ENCODE peak calls at places on chromosomes 13 and 19, in ten cellular contexts. K, W, F, Q, E, T, M, P, J and U are unnamed samples.

GRCh38 chr19:5994407-5995165 is 16.6 kb upstream of the RANBP3 start:
- DNase-seq in K (no peak), W (no peak), F (no peak), Q (no peak), E (no peak), T (no peak), M (no peak), P (no peak), J (no peak), U (no peak)

GRCh38 chr19:31256601-31256990 is 92.6 kb downstream of the TSHZ3 start:
- DNase-seq in K (no peak), W (no peak), F (no peak), Q (no peak), E (no peak), T (no peak), M (no peak), P (no peak), J (no peak), U (no peak)

GRCh38 chr19:3531716-3532115 is 7.3 kb upstream of the TEKTIP1 start:
- DNase-seq in K (no peak), W (no peak), F (no peak), Q (no peak), E (no peak), T (no peak), M (no peak), P (no peak), J (no peak), U (no peak)

GRCh38 chr19:3075605-3076431 is 13.5 kb upstream of the TLE5 start:
- DNase-seq in K (no peak), W (no peak), F (peak), Q (peak), E (no peak), T (no peak), M (no peak), P (no peak), J (peak), U (peak)

GRCh38 chr19:19152668-19153384 is 14.5 kb upstream of the TMEM161A start:
- DNase-seq in K (no peak), W (no peak), F (no peak), Q (no peak), E (no peak), T (no peak), M (no peak), P (no peak), J (no peak), U (no peak)

GRCh38 chr13:61695147-61695546 is 279.5 kb upstream of the PCDH20 start:
- DNase-seq in K (no peak), W (no peak), F (no peak), Q (no peak), E (peak), T (no peak), M (no peak), P (peak), J (no peak), U (no peak)

GRCh38 chr13:102901615-102902305 is 55.9 kb downstream of the ERCC5 start:
- DNase-seq in K (no peak), W (no peak), F (no peak), Q (no peak), E (no peak), T (no peak), M (no peak), P (no peak), J (no peak), U (no peak)

GRCh38 chr13:112928958-112929777 is 39.8 kb upstream of the MCF2L start:
- DNase-seq in K (no peak), W (peak), F (peak), Q (peak), E (no peak), T (no peak), M (no peak), P (no peak), J (no peak), U (no peak)

GRCh38 chr19:19217110-19217509 is 5.4 kb downstream of the NCAN start:
- DNase-seq in K (no peak), W (no peak), F (no peak), Q (no peak), E (peak), T (no peak), M (no peak), P (peak), J (no peak), U (no peak)

GRCh38 chr19:7408251-7408650 is 59.5 kb downstream of the ARHGEF18 start:
- DNase-seq in K (no peak), W (no peak), F (no peak), Q (no peak), E (no peak), T (no peak), M (no peak), P (no peak), J (no peak), U (no peak)

GRCh38 chr13:44523176-44524017 is 52.7 kb downstream of the TSC22D1 start:
- DNase-seq in K (no peak), W (no peak), F (no peak), Q (peak), E (peak), T (no peak), M (no peak), P (peak), J (no peak), U (no peak)

GRCh38 chr19:30854207-30854606 is 482.0 kb downstream of the ZNF536 start:
- DNase-seq in K (no peak), W (no peak), F (no peak), Q (no peak), E (no peak), T (no peak), M (no peak), P (no peak), J (no peak), U (no peak)

GRCh38 chr13:35599385-35599784 is 122.9 kb upstream of the MAB21L1 start:
- DNase-seq in K (no peak), W (no peak), F (no peak), Q (no peak), E (no peak), T (no peak), M (no peak), P (no peak), J (no peak), U (no peak)

GRCh38 chr19:7349961-7350711 is 1.4 kb downstream of the ARHGEF18 start:
- DNase-seq in K (no peak), W (no peak), F (no peak), Q (no peak), E (no peak), T (no peak), M (no peak), P (no peak), J (no peak), U (no peak)

GRCh38 chr19:1837222-1837565 is 11.1 kb downstream of the REXO1 start:
- DNase-seq in K (no peak), W (no peak), F (no peak), Q (no peak), E (no peak), T (no peak), M (no peak), P (no peak), J (no peak), U (no peak)

GRCh38 chr13:41916173-41916954 is 44.5 kb downstream of the VWA8 start:
- DNase-seq in K (no peak), W (no peak), F (no peak), Q (no peak), E (no peak), T (no peak), M (no peak), P (no peak), J (no peak), U (no peak)

GRCh38 chr19:55257461-55258411 is 1.1 kb downstream of the PPP6R1 start:
- DNase-seq in K (peak), W (no peak), F (peak), Q (no peak), E (no peak), T (no peak), M (no peak), P (no peak), J (no peak), U (no peak)

GRCh38 chr13:110812111-110812868 is 98.8 kb downstream of the ING1 start:
- DNase-seq in K (peak), W (peak), F (no peak), Q (no peak), E (no peak), T (no peak), M (no peak), P (no peak), J (no peak), U (no peak)

GRCh38 chr13:20633802-20634201 is 66.8 kb downstream of the IFT88 start:
- DNase-seq in K (no peak), W (no peak), F (no peak), Q (no peak), E (no peak), T (no peak), M (no peak), P (no peak), J (no peak), U (no peak)

GRCh38 chr13:43804461-43805070 is 17.8 kb upstream of the ENOX1 start:
- DNase-seq in K (no peak), W (no peak), F (no peak), Q (peak), E (peak), T (no peak), M (no peak), P (peak), J (no peak), U (no peak)

GRCh38 chr13:66926851-66927524 is 303.1 kb downstream of the PCDH9 start:
- DNase-seq in K (no peak), W (no peak), F (no peak), Q (no peak), E (no peak), T (no peak), M (no peak), P (peak), J (no peak), U (no peak)

GRCh38 chr13:28630864-28631263 is 28.1 kb upstream of the POMP start:
- DNase-seq in K (no peak), W (no peak), F (no peak), Q (no peak), E (no peak), T (no peak), M (no peak), P (no peak), J (no peak), U (no peak)

GRCh38 chr13:46679369-46680180 is 117.4 kb downstream of the ESD start:
- DNase-seq in K (no peak), W (no peak), F (no peak), Q (no peak), E (no peak), T (peak), M (peak), P (no peak), J (no peak), U (no peak)

GRCh38 chr19:2171349-2172145 is 7.8 kb downstream of the DOT1L start:
- DNase-seq in K (no peak), W (no peak), F (no peak), Q (peak), E (no peak), T (no peak), M (no peak), P (no peak), J (no peak), U (peak)

GRCh38 chr13:82827704-82828103 is 1054.6 kb downstream of the SLITRK1 start:
- DNase-seq in K (no peak), W (no peak), F (no peak), Q (no peak), E (no peak), T (no peak), M (no peak), P (no peak), J (no peak), U (no peak)

GRCh38 chr19:33438016-33438671 is 64.6 kb downstream of the CEBPG start:
- DNase-seq in K (no peak), W (no peak), F (no peak), Q (no peak), E (no peak), T (no peak), M (peak), P (no peak), J (peak), U (no peak)

GRCh38 chr13:107743523-107743922 is 471.8 kb downstream of the LIG4 start:
- DNase-seq in K (no peak), W (no peak), F (no peak), Q (no peak), E (no peak), T (no peak), M (no peak), P (no peak), J (no peak), U (no peak)

GRCh38 chr19:16524991-16525734 is 17.1 kb downstream of the CHERP start:
- DNase-seq in K (no peak), W (no peak), F (no peak), Q (no peak), E (no peak), T (no peak), M (no peak), P (no peak), J (no peak), U (no peak)

GRCh38 chr13:105773887-105774538 is 761.4 kb downstream of the EFNB2 start:
- DNase-seq in K (no peak), W (no peak), F (no peak), Q (no peak), E (peak), T (no peak), M (no peak), P (peak), J (no peak), U (no peak)

GRCh38 chr19:38640368-38640767 is 7.1 kb upstream of the ACTN4 start:
- DNase-seq in K (no peak), W (no peak), F (no peak), Q (no peak), E (no peak), T (no peak), M (no peak), P (no peak), J (no peak), U (no peak)

GRCh38 chr19:33639034-33639681 is 17.4 kb downstream of the CHST8 start:
- DNase-seq in K (peak), W (no peak), F (no peak), Q (no peak), E (no peak), T (no peak), M (no peak), P (no peak), J (no peak), U (no peak)

GRCh38 chr19:1883784-1884183 is 1.5 kb downstream of the ABHD17A start:
- DNase-seq in K (no peak), W (no peak), F (no peak), Q (no peak), E (no peak), T (no peak), M (no peak), P (no peak), J (no peak), U (no peak)

GRCh38 chr13:44158741-44159632 is 214.6 kb upstream of the SERP2 start:
- DNase-seq in K (no peak), W (no peak), F (no peak), Q (no peak), E (no peak), T (no peak), M (peak), P (no peak), J (no peak), U (no peak)

GRCh38 chr13:111955412-111955769 is 111.6 kb upstream of the SOX1 start:
- DNase-seq in K (peak), W (peak), F (no peak), Q (no peak), E (no peak), T (no peak), M (no peak), P (no peak), J (no peak), U (peak)

GRCh38 chr13:75544681-75545333 is 4.8 kb upstream of the UCHL3 start:
- DNase-seq in K (no peak), W (no peak), F (no peak), Q (no peak), E (no peak), T (no peak), M (no peak), P (peak), J (no peak), U (no peak)

GRCh38 chr13:24495151-24495729 is 17.3 kb downstream of the PARP4 start:
- DNase-seq in K (no peak), W (no peak), F (no peak), Q (no peak), E (no peak), T (no peak), M (no peak), P (no peak), J (no peak), U (no peak)

GRCh38 chr19:575527-576506 is 3.4 kb downstream of the BSG start:
- DNase-seq in K (no peak), W (no peak), F (peak), Q (peak), E (no peak), T (peak), M (peak), P (no peak), J (peak), U (peak)

GRCh38 chr13:95644611-95645052 is at the start of gene DZIP1:
- DNase-seq in K (peak), W (peak), F (peak), Q (peak), E (no peak), T (peak), M (peak), P (peak), J (peak), U (peak)
- TF ChIP-seq POLR2A in K (no peak), W (no peak), F (peak), Q (peak), E (no peak), T (peak), M (no peak), P (peak), J (peak), U (no peak)

GRCh38 chr13:32031025-32031814 is at the start of gene FRY:
- DNase-seq in K (peak), W (peak), F (peak), Q (peak), E (peak), T (peak), M (peak), P (peak), J (peak), U (peak)
- TF ChIP-seq POLR2A in K (no peak), W (no peak), F (no peak), Q (no peak), E (no peak), T (peak), M (no peak), P (no peak), J (peak), U (no peak)

DNA sequence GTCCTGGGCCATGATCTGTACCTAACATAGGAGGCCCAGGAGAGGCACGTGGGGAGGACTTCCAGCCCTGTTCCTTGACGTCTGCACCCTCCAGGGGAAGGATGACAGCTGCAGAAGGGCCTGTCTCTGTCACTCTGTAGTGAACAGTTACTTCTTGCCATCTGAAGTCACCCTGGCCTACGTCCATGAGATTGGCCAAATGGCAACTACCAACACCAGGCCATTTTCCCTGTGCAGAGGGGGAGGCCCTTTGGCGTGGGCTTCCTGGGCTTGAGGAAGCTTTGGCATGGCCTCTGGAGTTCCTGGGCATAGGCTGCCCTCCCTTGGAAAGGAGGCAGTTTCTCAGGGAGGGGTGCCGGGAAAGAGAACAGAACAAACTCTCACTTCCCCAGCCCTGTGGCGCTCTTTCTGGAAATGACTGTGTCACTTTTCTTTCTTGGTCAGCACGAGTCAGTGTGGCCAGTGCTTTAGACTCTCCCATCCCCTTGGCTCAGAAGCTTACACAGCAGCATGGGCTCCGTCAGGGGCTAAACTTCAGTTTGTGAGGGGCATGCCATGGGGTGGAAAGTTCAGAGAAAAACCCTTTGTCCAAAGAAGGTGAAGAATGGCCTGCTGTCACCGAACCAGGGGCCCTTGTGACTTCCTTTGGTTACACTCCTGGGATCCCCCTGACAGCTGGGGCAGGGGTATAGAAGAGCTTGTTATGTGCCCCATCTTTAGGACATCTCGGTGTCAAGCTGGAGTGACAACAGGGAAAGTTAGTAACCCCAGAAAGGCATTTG is 5.3 kb downstream of the CARM1 start:
- DNase-seq in K (no peak), W (no peak), F (no peak), Q (peak), E (no peak), T (no peak), M (no peak), P (no peak), J (peak), U (no peak)
- TF ChIP-seq POLR2A in K (no peak), W (no peak), F (no peak), Q (no peak), E (no peak), T (no peak), M (no peak), P (no peak), J (no peak), U (no peak)

GRCh38 chr19:14470031-14470876 is 4.9 kb downstream of the PTGER1 start:
- DNase-seq in K (no peak), W (no peak), F (no peak), Q (no peak), E (no peak), T (no peak), M (no peak), P (no peak), J (no peak), U (no peak)

GRCh38 chr19:14463747-14464146 is 11.4 kb downstream of the PTGER1 start:
- DNase-seq in K (no peak), W (no peak), F (no peak), Q (no peak), E (no peak), T (no peak), M (no peak), P (no peak), J (no peak), U (no peak)

GRCh38 chr19:14467391-14467790 is 7.8 kb downstream of the PTGER1 start:
- DNase-seq in K (no peak), W (no peak), F (no peak), Q (no peak), E (no peak), T (no peak), M (no peak), P (no peak), J (no peak), U (no peak)

GRCh38 chr19:14471436-14472187 is 3.5 kb downstream of the PTGER1 start:
- DNase-seq in K (no peak), W (no peak), F (no peak), Q (no peak), E (no peak), T (no peak), M (no peak), P (no peak), J (no peak), U (no peak)

DNA sequence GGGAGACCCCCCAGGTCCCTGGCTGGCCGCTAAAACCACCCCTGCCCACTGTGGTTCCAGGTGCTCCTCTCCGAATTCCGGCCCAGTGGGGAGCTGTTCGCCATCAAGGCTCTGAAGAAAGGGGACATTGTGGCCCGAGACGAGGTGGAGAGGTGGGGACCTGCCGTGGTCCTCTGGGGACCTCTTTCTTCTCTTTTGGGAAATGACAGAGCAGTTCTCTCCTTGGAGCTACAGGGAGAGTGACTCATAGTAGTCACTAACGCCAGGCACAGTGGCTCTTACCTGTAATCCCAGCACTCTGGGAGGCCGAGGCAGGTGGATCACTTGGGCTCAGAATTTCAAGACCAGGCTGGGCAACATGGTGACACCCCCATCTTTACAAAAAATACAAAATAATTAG is 7.3 kb downstream of the PTGER1 start:
- DNase-seq in K (no peak), W (no peak), F (no peak), Q (no peak), E (no peak), T (no peak), M (no peak), P (no peak), J (no peak), U (no peak)
- TF ChIP-seq POLR2A in K (no peak), W (no peak), F (no peak), Q (no peak), E (no peak), T (no peak), M (no peak), P (no peak), J (no peak), U (no peak)

GRCh38 chr19:14409157-14410053 is 9.7 kb downstream of the DDX39A start:
- DNase-seq in K (no peak), W (no peak), F (no peak), Q (no peak), E (no peak), T (no peak), M (no peak), P (no peak), J (no peak), U (no peak)
- TF ChIP-seq POLR2A in K (no peak), W (no peak), F (no peak), Q (no peak), E (no peak), T (no peak), M (no peak), P (no peak), J (no peak), U (no peak)

GRCh38 chr13:53200075-53200474 is 171.5 kb downstream of the OLFM4 start:
- DNase-seq in K (no peak), W (no peak), F (no peak), Q (no peak), E (no peak), T (no peak), M (no peak), P (no peak), J (peak), U (no peak)
- TF ChIP-seq POLR2A in K (no peak), W (no peak), F (no peak), Q (no peak), E (no peak), T (no peak), M (no peak), P (no peak), J (no peak), U (no peak)